ENCODE peak calls at places on chromosome 10, in six cellular contexts. K is CD4-positive, CD25-positive, alpha-beta regulatory T cell; H is Panc1; M is hepatocyte; S is heart left ventricle; F is spleen. B is an unnamed sample. For H3K4me1 and H3K36me3, the result is how much of the 10 kb centered on the place peaks cover.

GRCh38 chr10:110137142-110137545 is 70.3 kb upstream of the MXI1 start:
- DNase-seq in S (no peak), H (peak), K (peak), M (peak), F (no peak), B (no peak)

GRCh38 chr10:30915141-30915540 is 116.5 kb downstream of the ZNF438 start:
- DNase-seq in S (no peak), M (no peak), F (no peak), K (no peak), H (no peak), B (no peak)

GRCh38 chr10:35359056-35359455 is 22.7 kb downstream of the CCNY start:
- DNase-seq in H (no peak), K (no peak), M (no peak), F (no peak), S (no peak), B (no peak)

GRCh38 chr10:80409121-80409520 is 770 bp downstream of the PRXL2A start:
- DNase-seq in K (no peak), H (no peak), S (no peak), M (peak), F (no peak), B (peak)

GRCh38 chr10:17644485-17644964 is 574 bp downstream of the STAM start:
- DNase-seq in K (no peak), M (peak), H (no peak), S (no peak), F (no peak), B (no peak)

GRCh38 chr10:101959349-101959916 is 96.5 kb downstream of the ARMH3 start:
- DNase-seq in K (no peak), S (no peak), M (no peak), F (no peak), H (no peak), B (no peak)

GRCh38 chr10:3928078-3928477 is 143.1 kb upstream of the KLF6 start:
- DNase-seq in K (no peak), H (no peak), S (no peak), M (no peak), F (no peak), B (no peak)

GRCh38 chr10:123926401-123927264 is 35.0 kb upstream of the CPXM2 start:
- DNase-seq in H (no peak), F (no peak), S (no peak), M (no peak), K (no peak), B (no peak)

GRCh38 chr10:59047957-59048618 is 128.4 kb upstream of the PHYHIPL start:
- DNase-seq in K (no peak), S (no peak), M (no peak), H (no peak), F (no peak), B (no peak)

GRCh38 chr10:120823251-120823650 is 27.9 kb upstream of the WDR11 start:
- DNase-seq in F (no peak), S (no peak), K (no peak), H (no peak), M (no peak), B (no peak)

GRCh38 chr10:124688889-124689670 is 55.1 kb downstream of the FAM53B start:
- DNase-seq in S (no peak), K (peak), F (no peak), M (no peak), H (no peak), B (no peak)

GRCh38 chr10:22610595-22610994 is 103.8 kb downstream of the PIP4K2A start:
- DNase-seq in M (no peak), F (no peak), S (no peak), H (no peak), K (no peak), B (no peak)

GRCh38 chr10:78255214-78255613 is 221.6 kb downstream of the RPS24 start:
- DNase-seq in M (no peak), S (no peak), F (no peak), H (no peak), K (no peak), B (no peak)

GRCh38 chr10:117214401-117214800 is 17.1 kb downstream of the KCNK18 start:
- DNase-seq in S (no peak), F (no peak), M (no peak), K (no peak), H (no peak), B (no peak)

GRCh38 chr10:79146611-79147130 is 77.9 kb downstream of the ZMIZ1 start:
- DNase-seq in F (peak), M (no peak), S (peak), K (no peak), H (no peak), B (peak)

GRCh38 chr10:123795196-123795780 is 96.3 kb downstream of the CPXM2 start:
- DNase-seq in H (no peak), S (no peak), M (no peak), K (no peak), F (no peak), B (no peak)

GRCh38 chr10:38003588-38003987 is 6.9 kb upstream of the ZNF33A start:
- DNase-seq in S (no peak), M (no peak), H (no peak), F (no peak), K (no peak), B (no peak)

DNA sequence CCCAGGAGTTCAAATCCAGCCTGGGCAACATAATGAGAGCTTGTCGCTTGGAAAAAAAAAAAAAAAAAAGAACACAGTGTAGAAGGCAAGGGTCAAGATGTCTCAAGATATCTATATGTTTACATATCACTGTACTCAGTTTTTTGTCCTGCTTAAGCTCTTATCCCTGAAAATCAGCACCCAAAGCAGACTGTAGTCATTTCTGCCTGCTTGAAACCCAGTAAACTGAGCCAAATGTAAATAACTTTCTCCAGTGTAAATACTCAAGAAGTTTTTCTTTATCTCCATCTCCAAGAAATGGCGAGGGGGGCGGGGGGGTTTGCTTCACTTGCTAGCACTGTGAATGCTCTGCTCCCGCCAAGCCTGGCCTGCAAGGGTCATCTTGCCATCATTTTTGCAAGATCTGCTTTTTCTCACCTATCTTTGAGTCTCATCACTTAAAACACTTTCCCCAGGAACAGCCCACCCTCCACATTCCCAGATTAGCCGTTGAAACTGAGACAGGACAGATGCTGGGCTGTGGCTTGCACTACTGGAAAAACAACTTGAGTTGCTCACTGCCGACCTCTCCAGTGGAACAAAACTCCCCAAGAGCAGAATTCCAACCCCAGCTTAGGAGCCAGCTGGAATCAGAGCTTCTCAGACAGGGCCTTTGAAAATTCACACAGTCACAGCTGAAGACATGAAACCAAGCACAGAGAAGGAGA is 54.6 kb downstream of the AFAP1L2 start:
- DNase-seq in H (no peak), S (no peak), K (no peak), F (no peak), M (peak), B (no peak)
- H3K4me1 ChIP-seq in H (half or more), S (under half), K (under half), F (half or more), M (under half), B (under half)

DNA sequence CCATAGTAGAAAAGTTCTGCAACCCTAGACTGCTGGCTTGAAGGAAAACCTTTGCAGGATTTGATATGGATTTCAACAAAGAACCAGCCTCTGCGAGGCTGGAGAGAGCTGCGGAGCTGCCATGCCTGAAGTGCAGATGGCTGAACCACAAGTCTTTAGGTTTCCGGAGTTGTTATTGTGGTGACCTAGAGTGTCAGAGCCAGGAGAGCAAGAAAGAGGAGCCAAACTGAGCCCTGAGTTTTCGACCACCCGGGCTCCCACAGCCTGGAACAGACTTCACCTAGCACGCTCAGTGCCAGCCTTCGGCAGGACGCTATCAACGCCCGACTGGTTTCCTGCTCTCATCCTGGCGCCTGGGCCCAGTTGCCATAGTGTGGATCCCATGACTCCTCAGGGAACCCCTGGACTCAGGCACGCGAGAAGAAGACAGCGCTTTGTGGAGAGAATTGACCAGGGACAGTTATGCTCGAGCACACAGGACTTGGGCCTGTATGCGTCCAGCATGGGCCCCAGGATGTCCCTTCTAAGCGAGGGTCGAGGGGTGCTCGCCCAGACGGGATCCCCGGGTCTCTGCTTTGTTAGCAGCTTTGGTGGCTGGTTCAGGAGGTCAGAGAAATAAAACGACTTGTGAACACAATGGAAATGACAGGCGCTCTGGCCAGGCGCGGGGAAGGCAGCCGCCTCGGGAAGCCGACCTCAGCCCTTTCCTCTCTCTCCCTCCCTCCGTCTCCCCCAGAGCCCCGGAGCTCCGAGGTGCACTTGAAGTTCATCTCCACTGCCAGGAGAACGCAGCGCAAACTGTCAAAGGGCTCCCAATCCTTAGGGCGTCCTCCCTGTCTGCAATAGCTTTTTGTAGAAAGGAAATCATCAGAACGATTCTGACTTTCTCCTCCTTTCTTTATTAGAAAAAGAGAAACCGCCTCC is 1.8 kb upstream of the GAD2 start:
- DNase-seq in F (no peak), S (no peak), M (no peak), K (no peak), H (no peak), B (no peak)
- H3K36me3 ChIP-seq in F (under half), S (under half), M (under half), K (under half), H (under half), B (under half)

GRCh38 chr10:62048473-62048872 is 147.0 kb downstream of the ARID5B start:
- DNase-seq in F (no peak), H (no peak), K (no peak), M (no peak), S (no peak), B (no peak)
- H3K4me1 ChIP-seq in F (half or more), H (half or more), K (half or more), M (under half), S (under half), B (under half)

GRCh38 chr10:95247881-95248583 is 42.8 kb downstream of the PDLIM1 start:
- DNase-seq in F (no peak), H (no peak), M (no peak), S (peak), K (no peak), B (no peak)
- H3K36me3 ChIP-seq in F (under half), H (under half), M (under half), S (under half), K (under half), B (under half)

DNA sequence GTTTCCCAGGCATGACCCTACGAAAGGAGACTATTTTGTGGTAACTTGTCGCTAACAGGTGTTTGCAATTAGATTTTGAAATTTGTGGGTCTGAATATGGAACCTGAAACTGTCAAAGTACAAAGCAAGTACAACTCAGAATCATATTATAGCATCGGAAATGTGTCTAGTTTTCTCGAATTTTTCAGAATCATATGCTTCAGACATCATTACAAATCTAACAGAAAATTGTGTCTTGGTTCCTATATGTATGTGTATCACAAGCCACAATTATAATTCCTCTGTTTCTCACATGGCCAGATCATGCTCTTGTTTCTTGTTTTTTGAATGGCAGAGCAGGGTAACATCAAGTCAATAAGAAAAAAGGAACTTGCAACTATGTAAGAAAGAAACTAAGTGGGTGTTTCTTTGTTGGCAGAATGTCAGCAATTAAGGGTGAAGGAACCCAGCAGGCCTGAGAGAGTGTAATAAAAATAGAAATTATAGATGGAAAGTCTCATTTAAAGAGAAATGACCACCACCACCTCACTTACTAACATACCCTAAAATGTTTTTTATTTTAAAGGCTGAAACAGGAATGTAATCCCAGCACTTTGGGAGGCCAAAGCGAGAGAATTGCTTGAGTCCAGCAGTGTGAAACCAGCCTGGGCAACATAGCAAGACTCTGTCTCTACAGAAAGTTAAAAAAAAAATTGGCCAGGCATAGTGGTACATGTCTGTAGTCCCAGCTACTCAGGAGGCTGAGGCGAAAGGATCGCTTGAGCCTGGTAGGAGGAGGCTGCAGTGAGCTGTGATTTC is 51.3 kb downstream of the PRTFDC1 start:
- DNase-seq in H (no peak), F (no peak), M (no peak), K (no peak), S (no peak), B (no peak)
- H3K4me1 ChIP-seq in H (under half), F (under half), M (under half), K (under half), S (under half), B (under half)

B was measured in mucosa of descending colon.